ENCODE peak calls at places on chromosomes 12 and 14, in ten cellular contexts. C, R, L, Y, B, U, K, F, S and Q are unnamed samples.
A peak's percentile ranks its signal among the peaks of the same experiment; 100 is the strongest.

GRCh38 chr12:123478762-123479161 is 20.8 kb downstream of the SNRNP35 start:
- DNase-seq in K (no peak), B (no peak), L (no peak), S (no peak), R (no peak), U (no peak), C (no peak), Y (no peak), F (no peak), Q (no peak)

GRCh38 chr14:52640137-52640536 is 55.2 kb downstream of the ERO1A start:
- DNase-seq in Y (no peak), B (no peak), U (no peak), R (peak; percentile 25), F (no peak), K (no peak), S (no peak), C (no peak), L (no peak), Q (no peak)

GRCh38 chr14:91957876-91958313 is 10.4 kb upstream of the FBLN5 start:
- DNase-seq in U (no peak), K (no peak), C (no peak), S (no peak), L (no peak), B (no peak), F (no peak), Y (no peak), R (no peak), Q (no peak)

GRCh38 chr12:127253797-127254196 is 1013.2 kb upstream of the TMEM132C start:
- DNase-seq in C (no peak), K (no peak), R (no peak), S (no peak), L (no peak), B (no peak), Y (no peak), U (no peak), F (no peak), Q (no peak)

GRCh38 chr14:70654609-70655008 is 12.9 kb downstream of the TTC9 start:
- DNase-seq in B (no peak), R (no peak), Y (no peak), U (no peak), S (no peak), C (no peak), F (no peak), L (no peak), K (no peak), Q (no peak)

GRCh38 chr14:77892381-77892871 is 92.5 kb downstream of the ADCK1 start:
- DNase-seq in K (no peak), C (no peak), R (no peak), L (no peak), U (no peak), B (no peak), Y (no peak), S (no peak), F (peak; percentile 51), Q (no peak)

GRCh38 chr12:81627336-81628189 is 131.6 kb downstream of the PPFIA2 start:
- DNase-seq in K (no peak), U (no peak), L (peak; percentile 24), C (no peak), F (peak; percentile 66), Y (peak; percentile 66), R (no peak), B (peak; percentile 86), S (peak; percentile 62), Q (peak; percentile 28)

GRCh38 chr12:10928746-10929286 is at the start of gene PRH2:
- DNase-seq in L (no peak), R (no peak), F (no peak), C (no peak), U (no peak), S (no peak), K (no peak), Y (no peak), B (no peak), Q (no peak)

GRCh38 chr12:92337128-92337527 is 191.5 kb upstream of the BTG1 start:
- DNase-seq in U (no peak), L (no peak), K (no peak), F (no peak), Y (no peak), S (no peak), R (no peak), C (no peak), B (no peak), Q (no peak)

GRCh38 chr14:69260246-69260978 is 454 bp downstream of the GALNT16 start:
- DNase-seq in B (peak; percentile 65), C (peak; percentile 30), U (peak; percentile 36), K (no peak), F (no peak), S (no peak), L (no peak), Y (no peak), R (peak; percentile 34), Q (peak; percentile 72)

GRCh38 chr14:98077176-98077575 is 1194.8 kb downstream of the BCL11B start:
- DNase-seq in F (no peak), U (no peak), B (no peak), K (no peak), L (no peak), C (no peak), Y (no peak), S (no peak), R (no peak), Q (no peak)

GRCh38 chr12:46386360-46386867 is 13.8 kb upstream of the SLC38A2 start:
- DNase-seq in S (no peak), U (no peak), Y (no peak), B (no peak), K (no peak), C (no peak), L (peak; percentile 94), R (no peak), F (peak; percentile 98), Q (no peak)

GRCh38 chr12:1906579-1906978 is 11.9 kb downstream of the CACNA2D4 start:
- DNase-seq in L (no peak), R (no peak), K (no peak), F (no peak), C (no peak), U (no peak), Y (no peak), S (no peak), B (no peak), Q (no peak)

GRCh38 chr12:53952871-53953734 is 1.6 kb upstream of the HOXC12 start:
- DNase-seq in F (no peak), Y (no peak), R (no peak), U (no peak), L (no peak), K (no peak), C (no peak), S (no peak), B (no peak), Q (peak; percentile 29)

GRCh38 chr14:104827173-104828055 is 26.5 kb downstream of the ZBTB42 start:
- DNase-seq in F (peak; percentile 24), U (no peak), Y (peak; percentile 41), R (peak; percentile 65), S (no peak), K (peak; percentile 59), B (peak; percentile 68), C (peak; percentile 76), L (no peak), Q (peak; percentile 53)

GRCh38 chr12:48765753-48766162 is 23.1 kb downstream of the ADCY6 start:
- DNase-seq in U (no peak), C (no peak), F (no peak), K (peak; percentile 20), B (no peak), Y (no peak), S (no peak), R (peak; percentile 54), L (no peak), Q (no peak)

GRCh38 chr12:20555771-20556170 is 139.4 kb upstream of the SLCO1C1 start:
- DNase-seq in F (no peak), U (no peak), R (no peak), C (no peak), Y (no peak), K (no peak), S (no peak), L (no peak), B (no peak), Q (no peak)

GRCh38 chr14:106879241-106879640 is 1352.9 kb downstream of the TMEM121 start:
- DNase-seq in C (peak; percentile 67), R (peak; percentile 87), B (no peak), Y (no peak), F (no peak), L (no peak), U (no peak), S (peak; percentile 71), K (peak; percentile 61), Q (no peak)

GRCh38 chr12:97716356-97716755 is 253.8 kb downstream of the RMST start:
- DNase-seq in K (no peak), S (no peak), R (no peak), Y (no peak), B (no peak), L (no peak), F (no peak), C (no peak), U (no peak), Q (peak; percentile 33)

GRCh38 chr14:105311838-105312237 is 2.7 kb upstream of the PACS2 start:
- DNase-seq in B (no peak), F (no peak), C (no peak), R (no peak), K (no peak), S (no peak), L (no peak), U (no peak), Y (no peak), Q (no peak)

GRCh38 chr12:93090768-93091172 is 161.7 kb upstream of the EEA1 start:
- DNase-seq in Y (no peak), K (no peak), S (no peak), F (peak; percentile 78), U (no peak), C (no peak), B (no peak), L (peak; percentile 28), R (no peak), Q (no peak)

GRCh38 chr14:67461341-67461985 is 27.1 kb downstream of the TMEM229B start:
- DNase-seq in F (peak; percentile 60), Y (no peak), R (no peak), L (no peak), S (no peak), C (no peak), U (no peak), B (peak; percentile 51), K (no peak), Q (no peak)

GRCh38 chr14:88856786-88857366 is 32.4 kb downstream of the TTC8 start:
- DNase-seq in C (no peak), F (no peak), K (no peak), Y (no peak), B (no peak), U (no peak), S (no peak), L (no peak), R (no peak), Q (peak; percentile 77)

GRCh38 chr14:95514131-95515079 is 2.0 kb downstream of the SYNE3 start:
- DNase-seq in F (no peak), B (peak; percentile 92), C (no peak), U (no peak), L (no peak), S (peak; percentile 20), K (no peak), R (peak; percentile 24), Y (peak; percentile 38), Q (no peak)

GRCh38 chr14:34713681-34714319 is 593 bp downstream of the CFL2 start:
- DNase-seq in B (peak; percentile 68), Y (peak; percentile 11), L (no peak), S (no peak), F (peak; percentile 78), C (peak; percentile 26), R (peak; percentile 54), K (peak; percentile 8), U (no peak), Q (peak; percentile 27)

GRCh38 chr12:34336619-34337465 is 314.5 kb downstream of the ALG10 start:
- DNase-seq in Y (no peak), B (peak; percentile 8), K (no peak), U (no peak), R (no peak), C (no peak), S (no peak), F (no peak), L (no peak), Q (no peak)

GRCh38 chr12:130104596-130105253 is 57.5 kb upstream of the FZD10 start:
- DNase-seq in L (no peak), S (no peak), R (no peak), B (no peak), Y (no peak), C (no peak), F (no peak), K (no peak), U (no peak), Q (no peak)

GRCh38 chr14:91249841-91250616 is 5.5 kb upstream of the GPR68 start:
- DNase-seq in C (peak; percentile 82), U (peak; percentile 58), K (peak; percentile 63), Y (peak; percentile 32), F (no peak), R (peak; percentile 56), B (peak; percentile 85), S (peak; percentile 68), L (no peak), Q (peak; percentile 99)